ENCODE peak calls at places on chromosomes 6 and 20, in nine cellular contexts. R, Z, G, J, Q, X, O, C and L are unnamed samples.

GRCh38 chr20:49569403-49570115 is 1.6 kb upstream of the PTGIS start:
- DNase-seq in R (no peak), Z (no peak), G (peak; percentile 94), J (no peak), Q (no peak), X (no peak), O (no peak), C (no peak), L (peak; percentile 55)

GRCh38 chr6:90005048-90005827 is 111.0 kb downstream of the GJA10 start:
- DNase-seq in R (peak; percentile 5), Z (no peak), G (peak; percentile 15), J (no peak), Q (no peak), X (no peak), O (no peak), C (no peak), L (no peak)

GRCh38 chr20:37890643-37891042 is 12.3 kb upstream of the VSTM2L start:
- DNase-seq in R (no peak), Z (no peak), G (no peak), J (no peak), Q (no peak), X (no peak), O (no peak), C (no peak), L (no peak)

GRCh38 chr6:7156666-7157278 is 49.0 kb downstream of the RREB1 start:
- DNase-seq in R (no peak), Z (no peak), G (peak; percentile 86), J (no peak), Q (peak; percentile 62), X (no peak), O (peak; percentile 92), C (peak; percentile 48), L (no peak)

GRCh38 chr6:9710574-9710973 is 704.3 kb downstream of the TFAP2A start:
- DNase-seq in R (no peak), Z (no peak), G (no peak), J (no peak), Q (no peak), X (peak; percentile 19), O (no peak), C (no peak), L (no peak)

GRCh38 chr6:85455627-85456026 is 5.7 kb downstream of the NT5E start:
- DNase-seq in R (no peak), Z (no peak), G (no peak), J (no peak), Q (no peak), X (no peak), O (no peak), C (no peak), L (no peak)

GRCh38 chr6:124433369-124434064 is 528.7 kb upstream of the RNF217 start:
- DNase-seq in R (no peak), Z (no peak), G (no peak), J (no peak), Q (peak; percentile 7), X (no peak), O (no peak), C (peak; percentile 60), L (no peak)

GRCh38 chr20:38286586-38287502 is 17.1 kb upstream of the BPI start:
- DNase-seq in R (no peak), Z (peak; percentile 47), G (no peak), J (no peak), Q (peak; percentile 97), X (no peak), O (no peak), C (no peak), L (no peak)

GRCh38 chr20:43191946-43192847 is 2.5 kb upstream of the PTPRT start:
- DNase-seq in R (peak; percentile 64), Z (peak; percentile 24), G (no peak), J (peak; percentile 34), Q (no peak), X (peak; percentile 27), O (peak; percentile 30), C (peak; percentile 12), L (no peak)

GRCh38 chr6:44664716-44665115 is 277.2 kb downstream of the CDC5L start:
- DNase-seq in R (no peak), Z (no peak), G (no peak), J (no peak), Q (peak; percentile 56), X (no peak), O (no peak), C (no peak), L (no peak)